ENCODE peak calls at places on chromosome 15, in ten cellular contexts. D is ovary; E is Panc1; V is heart left ventricle; Z is adrenal gland; L is endodermal cell; A is hepatocyte; U is left ventricle myocardium inferior; P is transverse colon; M is CD8-positive, alpha-beta T cell. J is an unnamed sample. For H3K4me1, the result is how much of the 10 kb centered on the place peaks cover.

GRCh38 chr15:44705981-44706380 is 5.1 kb downstream of the PATL2 start:
- DNase-seq in D (no peak), E (no peak), V (no peak), Z (no peak), L (no peak), A (no peak), U (no peak), P (no peak), M (no peak), J (no peak)

GRCh38 chr15:66389859-66390382 is 3.2 kb downstream of the MAP2K1 start:
- DNase-seq in D (no peak), E (no peak), V (no peak), Z (no peak), L (no peak), A (no peak), U (no peak), P (no peak), M (no peak), J (no peak)

GRCh38 chr15:80779658-80780415 is 667 bp downstream of the CEMIP start:
- DNase-seq in D (peak), E (no peak), V (no peak), Z (no peak), L (peak), A (peak), U (no peak), P (peak), M (no peak), J (no peak)

GRCh38 chr15:62453979-62454378 is 288.9 kb upstream of the C2CD4B start:
- DNase-seq in D (no peak), E (peak), V (no peak), Z (no peak), L (no peak), A (no peak), U (no peak), P (no peak), M (no peak), J (no peak)

GRCh38 chr15:78681306-78682012 is 40.4 kb upstream of the CHRNB4 start:
- DNase-seq in D (no peak), E (no peak), V (no peak), Z (peak), L (peak), A (no peak), U (no peak), P (no peak), M (no peak), J (no peak)

GRCh38 chr15:90126457-90127435 is 24.5 kb upstream of the IDH2 start:
- DNase-seq in D (no peak), E (no peak), V (peak), Z (no peak), L (peak), A (peak), U (peak), P (no peak), M (no peak), J (no peak)

GRCh38 chr15:45391746-45392711 is 13.7 kb upstream of the GATM start:
- DNase-seq in D (no peak), E (no peak), V (no peak), Z (no peak), L (no peak), A (no peak), U (no peak), P (no peak), M (no peak), J (no peak)

GRCh38 chr15:49415638-49416037 is 7.4 kb upstream of the FGF7 start:
- DNase-seq in D (no peak), E (no peak), V (no peak), Z (no peak), L (no peak), A (no peak), U (no peak), P (no peak), M (no peak), J (no peak)

GRCh38 chr15:25345943-25346342 is 92.9 kb downstream of the UBE3A start:
- DNase-seq in D (no peak), E (no peak), V (peak), Z (peak), L (peak), A (no peak), U (peak), P (no peak), M (no peak), J (no peak)

GRCh38 chr15:62334581-62334980 is 169.5 kb upstream of the C2CD4B start:
- DNase-seq in D (no peak), E (no peak), V (no peak), Z (no peak), L (no peak), A (no peak), U (no peak), P (no peak), M (no peak), J (no peak)

GRCh38 chr15:67101981-67102929 is 36.9 kb downstream of the SMAD3 start:
- DNase-seq in D (no peak), E (no peak), V (no peak), Z (no peak), L (no peak), A (no peak), U (no peak), P (no peak), M (peak), J (no peak)

GRCh38 chr15:98604983-98605382 is 43.4 kb upstream of the IGF1R start:
- DNase-seq in D (no peak), E (no peak), V (no peak), Z (no peak), L (no peak), A (no peak), U (no peak), P (no peak), M (no peak), J (no peak)

DNA sequence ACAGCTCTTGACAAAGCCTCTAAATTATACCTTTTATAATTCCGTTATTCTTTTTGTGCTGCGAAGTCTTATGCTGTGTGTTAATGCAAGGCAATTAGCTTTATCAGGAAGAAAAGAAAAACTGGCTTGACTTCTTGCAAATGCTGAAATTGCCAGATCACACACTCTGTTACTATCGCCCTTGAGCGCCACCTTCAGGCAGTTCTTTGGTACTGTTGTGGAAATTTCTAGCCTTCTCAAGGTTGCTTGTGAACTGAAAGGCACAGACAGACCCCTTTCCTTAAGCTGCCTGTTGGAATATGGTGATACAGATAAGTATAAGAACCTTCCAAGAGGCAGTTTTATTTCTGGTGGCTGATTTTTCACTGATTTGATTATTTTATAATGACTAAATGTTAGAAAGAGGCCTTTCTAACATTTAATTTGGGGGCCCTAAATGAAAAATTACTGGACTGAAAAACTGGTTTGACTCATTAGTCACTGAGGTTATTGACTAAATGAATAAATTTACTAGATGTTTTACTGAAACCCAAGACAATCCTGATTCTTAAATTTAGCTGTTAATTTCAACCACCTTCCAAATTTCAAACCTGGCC is 126.2 kb upstream of the RASGRP1 start:
- DNase-seq in D (peak), E (no peak), V (peak), Z (peak), L (peak), A (peak), U (peak), P (peak), M (peak), J (peak)
- H3K4me1 ChIP-seq in D (under half), E (under half), V (under half), Z (under half), L (under half), A (under half), U (under half), P (under half), M (half or more), J (under half)

DNA sequence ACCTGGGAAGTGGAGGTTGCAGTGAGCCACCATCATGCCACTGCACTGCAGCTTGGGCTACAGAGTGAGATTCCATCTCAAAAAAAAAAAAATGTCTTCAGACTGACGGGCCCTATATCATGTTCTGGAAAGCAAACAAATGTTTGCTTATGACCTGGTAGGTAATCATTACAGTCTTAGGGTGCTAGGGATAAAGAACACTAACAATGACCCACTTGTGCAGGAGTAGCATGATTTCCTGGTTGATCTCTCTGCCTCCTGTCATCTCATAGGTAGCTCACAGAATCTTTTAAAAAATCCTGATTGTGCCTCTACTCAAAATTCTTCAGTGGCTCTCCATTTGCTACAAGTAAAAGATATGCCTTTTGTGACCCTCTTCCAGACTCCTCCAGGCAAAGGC is 74.5 kb upstream of the TSPAN3 start:
- DNase-seq in D (no peak), E (no peak), V (no peak), Z (no peak), L (no peak), A (no peak), U (no peak), P (no peak), M (no peak), J (no peak)
- H3K27ac ChIP-seq in D (no peak), E (no peak), V (no peak), Z (no peak), L (no peak), A (peak), U (peak), P (peak), M (no peak), J (peak)

GRCh38 chr15:29692527-29692926 is 129.7 kb downstream of the TJP1 start:
- DNase-seq in D (no peak), E (no peak), V (no peak), Z (no peak), L (no peak), A (no peak), U (no peak), P (no peak), M (no peak), J (no peak)
- TF ChIP-seq CTCF in D (no peak), E (peak), V (peak), Z (peak), L (peak), A (no peak), U (peak), P (no peak), M (no peak), J (no peak)

DNA sequence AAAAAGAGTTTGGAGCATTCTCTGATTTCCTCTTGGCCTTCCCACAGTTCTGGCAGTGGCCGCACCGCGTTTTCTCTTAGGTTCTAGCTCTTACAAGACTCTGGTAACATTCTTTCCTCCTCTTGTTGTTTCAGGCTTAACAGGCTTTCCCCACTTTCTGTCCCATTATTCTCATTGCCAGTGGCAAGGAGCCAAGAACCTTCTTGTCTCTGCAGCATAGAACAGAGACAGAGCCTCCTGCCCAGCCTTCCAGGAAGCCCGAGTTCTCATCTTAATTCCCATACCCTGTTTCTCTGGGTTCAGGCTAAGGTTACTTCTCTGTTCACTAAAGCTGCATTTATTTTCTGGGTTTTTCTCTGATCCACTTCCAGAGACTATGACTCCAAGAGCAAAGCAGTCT is 61.1 kb downstream of the DUT start:
- DNase-seq in D (peak), E (no peak), V (peak), Z (peak), L (no peak), A (peak), U (peak), P (no peak), M (no peak), J (no peak)
- H3K4me1 ChIP-seq in D (under half), E (under half), V (under half), Z (under half), L (under half), A (under half), U (under half), P (under half), M (under half), J (under half)

J was measured in lower lobe of right lung.